ENCODE peak calls at places on chromosomes 1 and 21, in nine cellular contexts. F is kidney epithelial cell; S is Caco-2; U is ovary; J is CD8-positive, alpha-beta T cell; L is thoracic aorta; Q is Peyer's patch; W is foreskin fibroblast; P is BJ. D is an unnamed sample.

GRCh38 chr21:32539378-32539777 is 45.9 kb downstream of the TCP10L start:
- DNase-seq in F (no peak), S (no peak), U (no peak), J (no peak), L (no peak), Q (no peak), W (no peak), P (no peak), D (no peak)

GRCh38 chr1:71783096-71783495 is 499.2 kb downstream of the NEGR1 start:
- DNase-seq in F (no peak), S (no peak), U (no peak), J (no peak), L (no peak), Q (no peak), W (no peak), P (no peak), D (no peak)

GRCh38 chr1:29752141-29752540 is 515.8 kb downstream of the PTPRU start:
- DNase-seq in F (no peak), S (no peak), U (no peak), J (no peak), L (no peak), Q (peak), W (no peak), P (no peak), D (no peak)

GRCh38 chr1:68623700-68624099 is 126.8 kb upstream of the DEPDC1 start:
- DNase-seq in F (peak), S (no peak), U (no peak), J (no peak), L (no peak), Q (no peak), W (no peak), P (no peak), D (peak)

GRCh38 chr1:65467536-65467935 is 47.1 kb downstream of the LEPR start:
- DNase-seq in F (peak), S (peak), U (no peak), J (no peak), L (no peak), Q (no peak), W (peak), P (no peak), D (no peak)

GRCh38 chr21:34092241-34092921 is 19.0 kb downstream of the MRPS6 start:
- DNase-seq in F (no peak), S (no peak), U (no peak), J (no peak), L (no peak), Q (no peak), W (no peak), P (no peak), D (no peak)

GRCh38 chr1:9150582-9151290 is 21.8 kb upstream of the GPR157 start:
- DNase-seq in F (no peak), S (no peak), U (peak), J (no peak), L (no peak), Q (no peak), W (peak), P (no peak), D (no peak)

GRCh38 chr1:15016001-15016400 is 137.5 kb upstream of the TMEM51 start:
- DNase-seq in F (no peak), S (no peak), U (no peak), J (no peak), L (no peak), Q (no peak), W (no peak), P (no peak), D (no peak)

GRCh38 chr21:30248844-30249243 is 32.9 kb upstream of the CLDN8 start:
- DNase-seq in F (no peak), S (no peak), U (no peak), J (no peak), L (no peak), Q (no peak), W (no peak), P (no peak), D (no peak)

GRCh38 chr1:27113861-27114260 is 41.1 kb downstream of the SLC9A1 start:
- DNase-seq in F (no peak), S (no peak), U (no peak), J (peak), L (no peak), Q (no peak), W (no peak), P (no peak), D (no peak)

GRCh38 chr1:169452921-169453320 is 25.6 kb upstream of the CCDC181 start:
- DNase-seq in F (no peak), S (no peak), U (no peak), J (no peak), L (no peak), Q (no peak), W (no peak), P (no peak), D (no peak)

GRCh38 chr1:237239248-237239647 is 197.3 kb downstream of the RYR2 start:
- DNase-seq in F (no peak), S (no peak), U (no peak), J (no peak), L (no peak), Q (no peak), W (no peak), P (no peak), D (no peak)

GRCh38 chr1:23752909-23753308 is 9.6 kb downstream of the ELOA start:
- DNase-seq in F (no peak), S (no peak), U (no peak), J (no peak), L (no peak), Q (no peak), W (no peak), P (no peak), D (no peak)

GRCh38 chr21:44845418-44846200 is 27.7 kb upstream of the SUMO3 start:
- DNase-seq in F (no peak), S (peak), U (peak), J (peak), L (no peak), Q (peak), W (peak), P (no peak), D (no peak)

GRCh38 chr1:179090522-179090921 is 8.7 kb downstream of the TOR3A start:
- DNase-seq in F (no peak), S (no peak), U (no peak), J (no peak), L (no peak), Q (no peak), W (peak), P (no peak), D (no peak)

DNA sequence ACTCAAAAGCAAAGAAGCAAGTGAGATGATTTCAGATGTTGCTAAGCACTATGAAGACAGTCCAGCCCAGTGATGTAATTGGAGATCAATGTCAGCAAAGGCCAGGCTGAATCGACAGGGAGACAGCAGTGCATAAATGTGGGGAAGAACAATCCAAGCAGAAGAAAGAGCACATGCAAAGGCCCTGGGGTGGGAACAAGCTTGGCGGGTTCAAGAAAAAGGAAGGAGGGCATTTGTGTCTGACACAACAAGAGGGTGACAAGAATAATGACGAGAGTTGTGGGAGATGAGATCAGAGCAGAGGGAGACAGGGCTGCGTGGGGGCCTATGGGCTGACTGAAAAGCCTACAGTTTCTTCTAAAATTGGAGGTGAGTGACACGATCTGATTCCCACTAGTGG is 46.9 kb downstream of the TAS1R2 start:
- DNase-seq in F (no peak), S (no peak), U (no peak), J (no peak), L (no peak), Q (no peak), W (no peak), P (no peak), D (no peak)
- TF ChIP-seq CTCF in F (no peak), S (no peak), U (no peak), J (no peak), L (no peak), Q (no peak), W (no peak), P (no peak), D (no peak)

GRCh38 chr1:64263856-64264255 is 60.4 kb downstream of the UBE2U start:
- DNase-seq in F (no peak), S (no peak), U (no peak), J (no peak), L (no peak), Q (no peak), W (no peak), P (no peak), D (no peak)

GRCh38 chr1:64265141-64265540 is 61.7 kb downstream of the UBE2U start:
- DNase-seq in F (no peak), S (no peak), U (no peak), J (no peak), L (no peak), Q (no peak), W (peak), P (no peak), D (no peak)

GRCh38 chr1:64266941-64267340 is 63.5 kb downstream of the UBE2U start:
- DNase-seq in F (no peak), S (no peak), U (no peak), J (no peak), L (no peak), Q (no peak), W (no peak), P (no peak), D (no peak)

GRCh38 chr1:64268653-64269557 is 65.5 kb downstream of the UBE2U start:
- DNase-seq in F (peak), S (peak), U (peak), J (peak), L (no peak), Q (peak), W (peak), P (peak), D (peak)

DNA sequence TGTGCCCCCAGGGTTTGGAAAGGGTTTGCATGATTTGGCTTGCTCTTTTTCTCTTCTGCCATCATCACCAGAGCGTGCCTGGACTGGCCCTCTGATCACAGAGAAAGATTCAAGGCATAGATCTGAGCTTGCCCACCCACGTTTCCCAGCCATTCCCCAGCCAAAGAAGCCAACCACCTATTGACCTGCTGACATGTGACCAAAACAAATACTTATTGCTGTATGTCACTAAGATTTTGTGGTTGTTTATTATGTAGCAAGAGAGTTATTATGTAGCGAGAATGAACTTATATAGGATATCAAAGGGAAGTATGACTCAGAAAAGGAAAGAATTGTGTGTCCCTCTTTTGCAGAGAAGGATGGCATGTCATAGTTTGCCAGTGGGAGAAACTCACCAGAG is 59.9 kb downstream of the UBE2U start:
- DNase-seq in F (no peak), S (no peak), U (no peak), J (no peak), L (no peak), Q (no peak), W (no peak), P (no peak), D (no peak)
- H3K4me3 ChIP-seq in F (no peak), S (no peak), U (no peak), J (no peak), L (no peak), Q (no peak), W (no peak), P (no peak), D (no peak)

GRCh38 chr1:119674835-119675289 is 26.8 kb upstream of the ZNF697 start:
- DNase-seq in F (no peak), S (no peak), U (peak), J (no peak), L (no peak), Q (peak), W (peak), P (no peak), D (peak)
- TF ChIP-seq CTCF in F (peak), S (no peak), U (no peak), J (no peak), L (no peak), Q (no peak), W (no peak), P (peak), D (peak)

DNA sequence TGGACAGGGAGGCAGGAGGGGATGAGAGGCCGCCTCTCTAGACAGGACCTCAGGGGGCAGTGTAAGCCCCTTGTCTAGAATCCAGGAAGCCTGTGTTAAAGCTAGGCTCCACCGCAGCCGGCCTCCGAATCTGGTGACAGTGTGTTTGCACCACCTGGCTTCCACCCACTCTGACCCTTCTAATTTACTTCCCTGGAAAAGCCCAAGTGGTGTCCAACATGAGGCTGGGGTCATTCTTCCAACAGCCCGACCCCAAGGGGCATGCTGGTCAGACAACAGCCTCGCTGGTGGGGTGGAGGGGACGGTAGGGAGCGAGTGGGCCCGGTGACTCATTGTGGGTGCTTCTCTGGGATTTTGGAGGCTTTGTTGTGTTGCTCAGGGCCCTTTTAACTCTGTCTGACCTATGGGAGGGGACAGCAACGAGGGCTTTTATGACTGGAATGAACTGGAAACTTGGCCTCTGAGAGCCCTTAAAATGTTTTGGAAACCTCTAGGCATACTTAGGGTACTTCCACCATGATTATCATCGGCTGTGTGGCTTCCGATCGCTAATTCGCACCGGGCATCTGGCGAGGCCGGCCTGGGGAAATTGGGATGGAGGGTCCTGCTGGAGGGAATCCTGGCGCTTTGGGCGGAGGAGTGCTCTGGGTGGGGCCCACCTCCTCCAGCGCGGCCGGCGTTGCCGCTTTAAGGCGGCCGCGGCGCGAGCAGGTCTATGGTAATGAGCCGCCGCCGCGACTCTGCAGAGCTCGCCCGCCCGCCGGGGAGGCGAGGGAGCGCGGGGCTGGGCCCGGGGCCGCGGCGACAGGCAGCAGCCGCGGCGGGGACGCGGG is at the start of gene CELSR2:
- DNase-seq in F (no peak), S (peak), U (peak), J (peak), L (no peak), Q (peak), W (peak), P (no peak), D (no peak)
- H3K4me3 ChIP-seq in F (peak), S (peak), U (peak), J (peak), L (peak), Q (peak), W (peak), P (peak), D (peak)

DNA sequence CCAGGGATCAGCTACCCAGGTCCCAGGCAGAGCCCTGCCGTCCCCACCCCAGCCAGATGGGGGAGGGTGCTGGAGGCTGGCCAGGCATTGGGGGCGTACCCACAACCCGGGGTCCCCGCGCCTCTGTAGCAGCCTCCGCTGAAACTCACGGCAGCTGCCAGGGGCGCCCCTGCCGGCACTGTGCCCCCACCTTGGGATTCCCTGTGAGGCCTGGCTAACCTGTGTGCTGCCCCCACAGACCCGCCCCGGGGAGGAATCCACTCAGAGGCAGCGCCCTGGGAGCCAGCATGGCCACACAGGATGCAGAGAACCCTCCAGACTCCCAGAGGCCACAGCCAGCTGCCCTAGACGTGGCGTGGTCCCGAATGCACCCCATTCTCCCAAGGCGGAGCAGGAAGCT is 3.8 kb downstream of the DVL1 start:
- DNase-seq in F (no peak), S (no peak), U (no peak), J (no peak), L (no peak), Q (no peak), W (no peak), P (no peak), D (no peak)
- TF ChIP-seq CTCF in F (no peak), S (no peak), U (no peak), J (no peak), L (no peak), Q (no peak), W (no peak), P (no peak), D (peak)

DNA sequence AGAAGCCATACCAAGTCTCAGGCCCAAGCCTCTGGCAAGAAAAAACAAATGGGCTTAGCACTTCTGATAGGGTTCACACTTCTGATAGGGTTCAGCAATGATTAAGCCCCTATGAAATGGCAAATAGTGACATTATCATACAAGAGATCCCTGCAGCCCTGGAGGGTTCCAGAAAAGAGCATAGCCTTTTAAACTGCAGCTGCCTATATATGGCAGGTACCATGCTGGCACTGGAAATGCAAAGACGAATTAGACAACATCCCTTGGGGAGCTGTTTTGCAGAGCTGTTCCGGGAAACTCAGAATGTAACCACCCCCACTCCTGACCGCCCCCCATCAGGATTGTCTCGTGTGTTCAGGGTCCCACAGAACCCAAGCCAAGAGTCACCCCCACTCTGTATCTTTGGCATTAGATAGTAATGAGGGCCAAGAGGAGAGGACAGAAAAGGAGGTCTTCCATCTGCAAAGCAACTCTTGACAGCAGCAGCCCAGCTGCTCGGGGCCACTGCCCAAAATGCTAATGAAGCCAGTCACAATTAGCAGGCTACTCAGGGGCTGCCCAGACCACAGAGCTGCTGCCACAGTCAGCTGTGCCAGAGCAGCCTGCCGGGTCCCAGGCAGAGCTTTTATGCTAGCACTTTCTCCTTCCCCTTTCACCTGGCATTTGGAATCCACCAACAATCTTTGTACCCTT is 50.9 kb downstream of the ITPKB start:
- DNase-seq in F (no peak), S (no peak), U (no peak), J (no peak), L (no peak), Q (no peak), W (no peak), P (no peak), D (no peak)
- H3K4me3 ChIP-seq in F (no peak), S (no peak), U (no peak), J (no peak), L (no peak), Q (no peak), W (no peak), P (no peak), D (no peak)

DNA sequence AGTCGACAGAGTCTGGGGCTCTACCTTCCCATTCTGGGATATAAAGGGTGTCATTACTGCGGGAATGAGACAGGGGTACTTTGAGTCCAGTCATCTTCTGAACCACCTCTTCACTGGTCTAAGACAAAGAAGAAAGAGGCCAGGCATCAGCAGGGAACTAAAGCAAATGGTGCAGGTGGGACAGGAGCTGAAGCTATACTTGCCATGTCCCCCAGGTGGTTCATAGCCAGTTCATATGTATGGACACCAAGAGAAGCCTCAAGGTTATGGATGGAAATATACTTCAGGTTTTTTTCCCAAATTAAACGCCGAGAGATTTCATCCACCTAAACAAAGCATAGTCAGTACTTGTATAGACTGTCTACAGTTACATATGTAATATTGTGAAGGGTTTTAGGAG is 2.2 kb downstream of the CTSK start:
- DNase-seq in F (no peak), S (no peak), U (no peak), J (no peak), L (no peak), Q (no peak), W (no peak), P (no peak), D (no peak)
- TF ChIP-seq CTCF in F (no peak), S (no peak), U (no peak), J (no peak), L (no peak), Q (no peak), W (no peak), P (no peak), D (no peak)

GRCh38 chr1:111988377-111988742 is 1.1 kb downstream of the KCND3 start:
- DNase-seq in F (no peak), S (no peak), U (no peak), J (no peak), L (no peak), Q (no peak), W (no peak), P (no peak), D (no peak)

GRCh38 chr1:111989531-111990025 is at the start of gene KCND3:
- DNase-seq in F (no peak), S (peak), U (no peak), J (no peak), L (no peak), Q (no peak), W (peak), P (no peak), D (no peak)

GRCh38 chr1:111987502-111987901 is 2.0 kb downstream of the KCND3 start:
- DNase-seq in F (no peak), S (no peak), U (no peak), J (no peak), L (no peak), Q (no peak), W (no peak), P (no peak), D (no peak)

GRCh38 chr1:111990026-111990877 is 784 bp upstream of the KCND3 start:
- DNase-seq in F (no peak), S (peak), U (no peak), J (no peak), L (no peak), Q (peak), W (peak), P (no peak), D (no peak)

DNA sequence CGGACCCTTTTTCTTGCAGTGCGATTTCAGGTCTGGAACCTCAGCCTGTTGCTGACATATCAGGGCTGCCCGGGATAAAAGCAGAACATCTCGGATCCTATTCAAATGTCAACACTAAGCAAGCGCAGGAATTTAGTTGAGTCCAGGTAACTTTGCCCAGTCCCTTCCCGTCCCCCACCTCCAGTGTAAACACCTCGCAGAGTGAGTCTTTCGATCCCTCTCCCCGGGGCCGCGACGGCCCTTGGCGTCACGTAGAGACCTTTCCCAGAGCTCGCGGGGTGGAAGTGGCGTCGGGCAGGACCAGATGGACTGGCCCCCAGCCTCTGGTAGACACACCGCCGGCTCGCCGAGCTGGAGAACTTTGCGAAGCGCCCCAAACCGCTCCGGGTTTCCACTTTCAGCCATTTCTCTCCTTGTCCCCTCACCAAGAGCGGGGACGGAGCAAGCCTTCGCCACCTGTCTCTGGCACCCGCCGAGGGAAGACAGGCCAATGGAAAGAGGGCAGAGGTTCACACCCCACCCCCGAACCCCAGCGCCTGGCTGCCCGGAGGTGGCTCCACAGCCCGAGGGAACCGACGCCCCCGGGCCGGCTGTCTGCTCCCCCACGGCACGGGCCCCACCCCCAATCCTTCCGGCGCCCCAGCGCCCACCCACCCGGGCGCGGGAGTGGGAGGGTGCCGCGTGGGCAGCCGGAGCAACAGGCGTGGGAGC is 570 bp downstream of the KCND3 start:
- DNase-seq in F (no peak), S (peak), U (no peak), J (no peak), L (no peak), Q (no peak), W (peak), P (no peak), D (no peak)
- H3K4me3 ChIP-seq in F (peak), S (peak), U (peak), J (no peak), L (peak), Q (peak), W (peak), P (peak), D (no peak)

D was measured in retinal pigment epithelial cell.